ENCODE peak calls at places on chromosomes 7 and 10, in five cellular contexts. R is activated T-cell treated with anti-CD3 and anti-CD28 coated beads for 4 hours; X is effector memory CD8-positive, alpha-beta T cell; S is activated CD8-positive, alpha-beta memory T cell treated with anti-CD3 and anti-CD28 coated beads for 48 hours; P is frontal cortex. O is an unnamed sample.

GRCh38 chr7:18762189-18762588 is 266.6 kb downstream of the HDAC9 start:
- DNase-seq in X (no peak), S (no peak), P (no peak), R (no peak), O (no peak)

GRCh38 chr10:14601872-14602725 is 172.6 kb downstream of the FAM107B start:
- DNase-seq in P (no peak), S (no peak), R (no peak), X (peak; percentile 52), O (no peak)

GRCh38 chr10:124619195-124619594 is 125.0 kb downstream of the FAM53B start:
- DNase-seq in X (peak; percentile 34), P (no peak), R (no peak), S (no peak), O (no peak)

GRCh38 chr7:44776211-44776610 is 20.3 kb upstream of the PPIA start:
- DNase-seq in S (no peak), X (no peak), P (no peak), R (no peak), O (no peak)

GRCh38 chr10:14056545-14057332 is 274.0 kb downstream of the FRMD4A start:
- DNase-seq in S (no peak), P (no peak), R (no peak), X (no peak), O (no peak)

GRCh38 chr7:27677912-27678612 is 15.4 kb upstream of the HIBADH start:
- DNase-seq in X (no peak), P (no peak), S (no peak), R (no peak), O (no peak)

GRCh38 chr7:149067869-149068268 is 22.6 kb downstream of the ZNF786 start:
- DNase-seq in R (no peak), X (no peak), S (no peak), P (no peak), O (no peak)

GRCh38 chr10:4656576-4657194 is 169.3 kb upstream of the AKR1E2 start:
- DNase-seq in S (no peak), P (no peak), R (peak; percentile 31), X (peak; percentile 45), O (peak; percentile 16)

GRCh38 chr10:72637398-72637857 is 11.5 kb upstream of the MICU1 start:
- DNase-seq in S (peak; percentile 7), P (no peak), X (no peak), R (no peak), O (no peak)

GRCh38 chr7:79598351-79598750 is 144.9 kb upstream of the MAGI2 start:
- DNase-seq in X (no peak), R (no peak), S (no peak), P (no peak), O (no peak)

GRCh38 chr10:110833234-110833940 is 38.3 kb upstream of the PDCD4 start:
- DNase-seq in X (no peak), S (no peak), R (no peak), P (no peak), O (no peak)

GRCh38 chr10:117413928-117414618 is 38.8 kb upstream of the PDZD8 start:
- DNase-seq in X (no peak), P (no peak), R (no peak), S (no peak), O (no peak)

GRCh38 chr10:44929356-44930113 is 18.4 kb downstream of the TMEM72 start:
- DNase-seq in S (no peak), P (no peak), X (no peak), R (no peak), O (no peak)

GRCh38 chr7:105648561-105649401 is 67.5 kb upstream of the EFCAB10 start:
- DNase-seq in X (no peak), R (no peak), P (no peak), S (no peak), O (no peak)

GRCh38 chr10:127163632-127164031 is 32.8 kb downstream of the INSYN2A start:
- DNase-seq in P (no peak), R (no peak), S (no peak), X (no peak), O (no peak)

GRCh38 chr10:105549731-105550130 is 908.6 kb downstream of the SORCS3 start:
- DNase-seq in R (no peak), P (no peak), X (no peak), S (no peak), O (no peak)

GRCh38 chr7:603152-603941 is 83.7 kb upstream of the PDGFA start:
- DNase-seq in S (no peak), P (no peak), X (peak; percentile 48), R (peak; percentile 53), O (no peak)

O was measured in stimulated activated CD8-positive, alpha-beta memory T cell treated with anti-CD3 and anti-CD28 coated beads, Interleukin-12 subunit alpha, Interleukin-12 subunit beta, amount 100 ng/mL, for 1 hour.